ENCODE peak calls at places on chromosomes 5 and 9, in five cellular contexts. X, J, C, W and K are unnamed samples.

GRCh38 chr9:133234577-133235322 is 25.7 kb upstream of the OBP2B start:
- DNase-seq in X (no peak), J (no peak), C (no peak), W (no peak), K (no peak)

GRCh38 chr9:77917800-77918199 is 113.8 kb downstream of the GNAQ start:
- DNase-seq in X (no peak), J (no peak), C (no peak), W (no peak), K (no peak)

GRCh38 chr5:173340984-173341383 is 12.8 kb upstream of the STC2 start:
- DNase-seq in X (no peak), J (no peak), C (no peak), W (no peak), K (no peak)

GRCh38 chr9:81431662-81432061 is 257.7 kb downstream of the TLE1 start:
- DNase-seq in X (no peak), J (peak), C (no peak), W (no peak), K (no peak)

GRCh38 chr9:77763566-77763965 is 115.4 kb upstream of the GNA14 start:
- DNase-seq in X (no peak), J (no peak), C (no peak), W (no peak), K (no peak)

GRCh38 chr9:126000731-126001580 is 253.8 kb downstream of the PBX3 start:
- DNase-seq in X (no peak), J (no peak), C (no peak), W (no peak), K (no peak)

GRCh38 chr5:61332369-61332745 is 299 bp downstream of the ZSWIM6 start:
- DNase-seq in X (peak), J (no peak), C (peak), W (no peak), K (no peak)

GRCh38 chr5:72510610-72511121 is 3.5 kb upstream of the ZNF366 start:
- DNase-seq in X (no peak), J (no peak), C (no peak), W (no peak), K (peak)

GRCh38 chr9:131398204-131398603 is 4.3 kb downstream of the PRRC2B start:
- DNase-seq in X (peak), J (no peak), C (no peak), W (no peak), K (peak)

GRCh38 chr5:131381011-131381410 is 117.2 kb downstream of the CDC42SE2 start:
- DNase-seq in X (no peak), J (no peak), C (no peak), W (no peak), K (no peak)

GRCh38 chr5:148011407-148012124 is 52.2 kb upstream of the SPINK5 start:
- DNase-seq in X (peak), J (peak), C (no peak), W (peak), K (no peak)

GRCh38 chr5:176775409-176775808 is 35.0 kb upstream of the UNC5A start:
- DNase-seq in X (no peak), J (no peak), C (no peak), W (no peak), K (no peak)

GRCh38 chr9:37903581-37903830 is 421 bp downstream of the SLC25A51 start:
- DNase-seq in X (no peak), J (no peak), C (no peak), W (no peak), K (no peak)

GRCh38 chr9:130185494-130186005 is 13.3 kb downstream of the NCS1 start:
- DNase-seq in X (no peak), J (no peak), C (no peak), W (no peak), K (no peak)

GRCh38 chr9:34559616-34560546 is 29.6 kb downstream of the CNTFR start:
- DNase-seq in X (peak), J (peak), C (peak), W (peak), K (no peak)

GRCh38 chr9:34564617-34565016 is 24.9 kb downstream of the CNTFR start:
- DNase-seq in X (no peak), J (no peak), C (no peak), W (no peak), K (no peak)

GRCh38 chr9:34560574-34561229 is 28.8 kb downstream of the CNTFR start:
- DNase-seq in X (no peak), J (no peak), C (no peak), W (no peak), K (no peak)

GRCh38 chr9:34563262-34563661 is 26.3 kb downstream of the CNTFR start:
- DNase-seq in X (peak), J (no peak), C (no peak), W (no peak), K (no peak)

GRCh38 chr9:34562136-34562745 is 27.3 kb downstream of the CNTFR start:
- DNase-seq in X (no peak), J (no peak), C (no peak), W (no peak), K (no peak)
- TF ChIP-seq CTCF in X (peak), J (peak), C (peak), W (peak), K (peak)

GRCh38 chr9:127360829-127361228 is 36.1 kb upstream of the SLC2A8 start:
- DNase-seq in X (peak), J (no peak), C (no peak), W (no peak), K (no peak)
- TF ChIP-seq CTCF in X (peak), J (peak), C (no peak), W (peak), K (no peak)

GRCh38 chr9:35759795-35760194 is 5.7 kb upstream of the MSMP start:
- DNase-seq in X (no peak), J (no peak), C (no peak), W (no peak), K (no peak)
- TF ChIP-seq CTCF in X (no peak), J (no peak), C (no peak), W (no peak), K (no peak)

GRCh38 chr9:127203501-127204327 is 60.9 kb upstream of the GARNL3 start:
- DNase-seq in X (no peak), J (no peak), C (no peak), W (no peak), K (no peak)

GRCh38 chr9:127206666-127207065 is 57.9 kb upstream of the GARNL3 start:
- DNase-seq in X (no peak), J (no peak), C (no peak), W (no peak), K (no peak)

GRCh38 chr9:127205952-127206351 is 58.6 kb upstream of the GARNL3 start:
- DNase-seq in X (no peak), J (no peak), C (no peak), W (no peak), K (no peak)

GRCh38 chr9:127202461-127203139 is 62.0 kb upstream of the GARNL3 start:
- DNase-seq in X (no peak), J (no peak), C (no peak), W (no peak), K (no peak)

DNA sequence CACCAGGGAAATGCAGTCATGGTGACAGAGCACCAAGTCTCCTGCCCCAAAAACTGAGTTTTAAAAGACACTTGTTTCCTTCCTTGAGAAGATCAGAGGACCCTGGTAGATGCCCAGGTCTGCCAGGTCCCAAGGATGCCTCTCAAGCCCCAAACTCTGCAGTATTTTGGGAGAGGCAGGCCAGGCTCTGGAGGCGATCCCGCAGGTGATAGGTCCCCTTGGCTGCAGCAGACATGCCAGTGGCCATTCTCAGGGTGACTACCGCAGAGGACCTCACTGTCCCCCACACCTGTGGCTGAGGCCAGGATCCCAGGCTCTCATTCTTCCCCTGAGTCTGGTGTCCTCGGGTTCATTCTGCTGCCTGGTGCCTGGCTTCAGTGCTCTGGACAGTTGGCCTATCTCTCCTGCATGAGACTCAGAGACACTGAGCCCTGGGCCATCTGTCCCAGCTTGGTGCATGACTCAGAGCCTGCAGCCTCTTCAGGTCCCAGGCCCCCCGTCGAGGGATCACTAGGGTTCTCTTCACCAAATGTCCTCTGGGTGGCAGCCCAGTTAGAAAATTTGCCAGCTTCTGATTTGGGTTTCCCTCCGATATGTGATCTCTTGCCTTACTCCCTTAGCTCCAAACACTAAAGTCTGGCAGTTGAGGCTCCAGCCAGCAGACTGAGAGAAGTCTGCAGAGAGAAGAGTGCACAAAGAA is 59.7 kb upstream of the GARNL3 start:
- DNase-seq in X (no peak), J (no peak), C (no peak), W (no peak), K (no peak)
- TF ChIP-seq CTCF in X (no peak), J (peak), C (no peak), W (no peak), K (peak)

DNA sequence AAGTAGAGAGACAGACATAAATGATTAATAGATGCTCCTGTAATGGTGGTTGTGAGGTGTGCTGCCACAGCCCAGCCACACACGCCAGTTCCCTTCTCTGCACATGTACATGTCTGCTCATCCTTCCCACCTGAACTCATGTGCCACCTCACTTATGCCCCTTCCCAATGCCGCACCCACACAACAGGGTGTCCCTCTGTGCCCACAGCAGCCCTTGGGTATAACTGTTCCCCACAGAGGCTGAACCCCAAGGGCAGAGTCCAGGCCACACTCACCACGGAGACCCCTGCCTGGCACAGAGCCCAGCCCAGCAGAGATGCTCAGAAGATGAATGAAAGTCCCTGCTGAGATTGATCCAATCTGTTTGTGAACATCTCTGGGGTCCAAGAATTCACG is 29.7 kb downstream of the IRF1 start:
- DNase-seq in X (no peak), J (no peak), C (no peak), W (no peak), K (no peak)
- TF ChIP-seq CTCF in X (no peak), J (no peak), C (no peak), W (no peak), K (no peak)

DNA sequence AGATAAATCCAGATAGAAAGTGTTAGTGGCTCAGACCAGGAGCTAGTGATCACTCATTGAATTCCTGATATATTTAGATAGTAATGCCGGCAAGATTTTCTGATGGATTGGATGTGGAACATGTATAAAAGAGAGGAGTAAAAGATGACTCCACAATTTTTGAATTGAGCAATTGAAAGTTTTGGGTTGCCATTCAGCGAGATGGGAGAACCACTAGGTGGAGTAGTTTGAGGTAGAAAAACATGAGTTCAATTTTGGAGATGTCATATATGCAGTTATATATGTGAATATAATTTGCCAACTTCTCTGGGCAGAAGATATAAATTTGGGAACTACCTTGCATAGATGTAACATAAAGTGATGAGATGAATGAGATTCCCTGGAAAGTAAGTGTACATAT is 502.5 kb upstream of the SEMA6A start:
- DNase-seq in X (peak), J (no peak), C (no peak), W (no peak), K (no peak)
- TF ChIP-seq CTCF in X (peak), J (no peak), C (peak), W (peak), K (peak)

DNA sequence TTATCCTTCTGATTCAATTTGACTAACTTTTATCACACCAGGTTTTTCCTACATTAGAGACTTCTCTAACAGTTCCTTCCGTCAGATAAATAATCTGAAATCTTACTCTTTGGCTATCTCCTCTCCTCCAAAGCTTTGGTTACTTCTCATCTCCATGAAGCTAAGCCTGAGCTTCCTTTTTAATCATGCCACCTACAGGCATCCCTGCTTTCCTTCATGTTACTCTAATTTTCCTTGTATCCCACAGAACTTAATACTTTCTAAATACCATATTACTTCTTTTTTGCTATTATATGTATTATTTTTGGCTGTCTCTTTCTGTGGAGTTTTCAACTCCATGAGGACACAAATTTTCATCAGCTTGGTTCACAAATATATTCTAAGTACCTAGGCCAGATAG is 49.7 kb downstream of the C9 start:
- DNase-seq in X (no peak), J (no peak), C (no peak), W (no peak), K (no peak)
- TF ChIP-seq CTCF in X (no peak), J (peak), C (no peak), W (peak), K (no peak)

GRCh38 chr5:149667084-149667826 is 62.9 kb upstream of the PPARGC1B start:
- DNase-seq in X (peak), J (no peak), C (peak), W (no peak), K (no peak)
- TF ChIP-seq CTCF in X (peak), J (peak), C (peak), W (peak), K (peak)

GRCh38 chr9:19457694-19458009 is 48.8 kb downstream of the ACER2 start:
- DNase-seq in X (no peak), J (no peak), C (no peak), W (no peak), K (no peak)
- TF ChIP-seq CTCF in X (no peak), J (no peak), C (no peak), W (no peak), K (no peak)

GRCh38 chr5:142000709-142001484 is 11.9 kb downstream of the GNPDA1 start:
- DNase-seq in X (no peak), J (no peak), C (no peak), W (no peak), K (no peak)
- TF ChIP-seq CTCF in X (peak), J (peak), C (peak), W (peak), K (peak)